ENCODE peak calls at places on chromosomes 1 and 21, in six cellular contexts. I is A673; B is HFFc6; R is prostate gland; L is activated naive CD8-positive, alpha-beta T cell treated with anti-CD3 and anti-CD28 coated beads, Interleukin-2, amount 50 U/mL, for 24 hours; H is cardiac muscle cell. V is an unnamed sample.

GRCh38 chr1:9590201-9590600 is 1.5 kb downstream of the TMEM201 start:
- DNase-seq in I (no peak), B (no peak), R (no peak), L (no peak), H (no peak), V (no peak)

GRCh38 chr1:1079408-1080121 is 5.5 kb upstream of the RNF223 start:
- DNase-seq in I (peak), B (peak), R (no peak), L (peak), H (peak), V (no peak)

GRCh38 chr1:111082421-111083192 is 57.3 kb downstream of the DRAM2 start:
- DNase-seq in I (no peak), B (peak), R (no peak), L (no peak), H (no peak), V (no peak)

GRCh38 chr21:39444406-39445145 is 1.0 kb downstream of the LCA5L start:
- DNase-seq in I (peak), B (peak), R (no peak), L (no peak), H (peak), V (no peak)

GRCh38 chr1:231827337-231828105 is 200.9 kb downstream of the DISC1 start:
- DNase-seq in I (peak), B (peak), R (no peak), L (no peak), H (no peak), V (no peak)

GRCh38 chr1:246113555-246114095 is 393.5 kb downstream of the SMYD3 start:
- DNase-seq in I (no peak), B (no peak), R (no peak), L (no peak), H (no peak), V (no peak)

GRCh38 chr1:156599811-156600210 is 1.5 kb downstream of the GPATCH4 start:
- DNase-seq in I (peak), B (no peak), R (no peak), L (no peak), H (no peak), V (no peak)

GRCh38 chr1:189220750-189221149 is 1256.9 kb downstream of the BRINP3 start:
- DNase-seq in I (peak), B (no peak), R (no peak), L (no peak), H (no peak), V (no peak)

GRCh38 chr1:198932351-198932991 is 293.6 kb downstream of the PTPRC start:
- DNase-seq in I (peak), B (no peak), R (no peak), L (no peak), H (no peak), V (no peak)

GRCh38 chr21:42925114-42925907 is at the start of gene ERVH48-1:
- DNase-seq in I (peak), B (no peak), R (no peak), L (no peak), H (peak), V (no peak)

GRCh38 chr1:32464191-32464715 is 619 bp upstream of the ZBTB8B start:
- DNase-seq in I (peak), B (no peak), R (no peak), L (no peak), H (peak), V (no peak)

GRCh38 chr1:230509281-230509977 is 83.3 kb upstream of the PGBD5 start:
- DNase-seq in I (no peak), B (peak), R (no peak), L (no peak), H (no peak), V (no peak)

GRCh38 chr1:156513189-156513588 is 12.6 kb upstream of the MEF2D start:
- DNase-seq in I (no peak), B (no peak), R (no peak), L (no peak), H (no peak), V (no peak)

GRCh38 chr1:245969274-245969673 is 537.8 kb downstream of the SMYD3 start:
- DNase-seq in I (no peak), B (peak), R (no peak), L (no peak), H (no peak), V (no peak)

GRCh38 chr1:24351918-24352637 is 32.9 kb downstream of the GRHL3 start:
- DNase-seq in I (peak), B (peak), R (no peak), L (peak), H (no peak), V (no peak)

GRCh38 chr1:173062156-173062938 is 11.6 kb upstream of the TNFSF18 start:
- DNase-seq in I (no peak), B (peak), R (no peak), L (no peak), H (no peak), V (no peak)

GRCh38 chr1:153058154-153058553 is 842 bp upstream of the SPRR2A start:
- DNase-seq in I (no peak), B (no peak), R (no peak), L (no peak), H (no peak), V (no peak)

GRCh38 chr21:20783611-20784010 is 214.6 kb upstream of the NCAM2 start:
- DNase-seq in I (no peak), B (no peak), R (no peak), L (no peak), H (no peak), V (no peak)

GRCh38 chr21:35511298-35512162 is 462.4 kb upstream of the RUNX1 start:
- DNase-seq in I (no peak), B (peak), R (no peak), L (no peak), H (no peak), V (no peak)